ENCODE peak calls at places on chromosomes 1 and 21, in five cellular contexts. B is IMR-90, M is neuronal stem cell, K is H1, V is mesenchymal stem cell. Q is an unnamed sample.

GRCh38 chr1:169682077-169682476 is 29.3 kb downstream of the SELL start:
- DNase-seq in K (no peak), B (no peak), V (no peak), M (no peak), Q (no peak)

GRCh38 chr21:38930838-38931237 is 125.1 kb downstream of the ETS2 start:
- DNase-seq in K (no peak), V (peak; percentile 97), M (no peak), B (peak; percentile 74), Q (no peak)

GRCh38 chr1:99728494-99729235 is 37.8 kb downstream of the FRRS1 start:
- DNase-seq in M (no peak), K (no peak), V (peak; percentile 45), B (peak; percentile 28), Q (peak; percentile 78)

GRCh38 chr1:203528976-203529375 is 35.0 kb downstream of the OPTC start:
- DNase-seq in M (no peak), B (no peak), V (no peak), K (no peak), Q (no peak)

GRCh38 chr21:28138272-28138671 is 854.4 kb downstream of the LTN1 start:
- DNase-seq in B (peak; percentile 25), K (no peak), V (peak; percentile 46), M (no peak), Q (no peak)

GRCh38 chr1:151165738-151166505 is at the start of the genes LYSMD1 and SCNM1:
- DNase-seq in V (peak; percentile 99), K (peak; percentile 90), M (peak; percentile 95), B (peak; percentile 99), Q (peak; percentile 100)

GRCh38 chr1:203658274-203658673 is 31.6 kb downstream of the ATP2B4 start:
- DNase-seq in B (no peak), M (no peak), V (no peak), K (no peak), Q (no peak)

GRCh38 chr21:41684381-41685245 is 82.2 kb downstream of the RIPK4 start:
- DNase-seq in V (peak; percentile 12), K (no peak), M (no peak), B (peak; percentile 67), Q (peak; percentile 80)

GRCh38 chr1:225834417-225835329 is 24.7 kb downstream of the EPHX1 start:
- DNase-seq in K (no peak), V (peak; percentile 18), B (peak; percentile 52), M (no peak), Q (no peak)

GRCh38 chr1:186014370-186015030 is 280.3 kb downstream of the HMCN1 start:
- DNase-seq in M (no peak), B (peak; percentile 59), V (peak; percentile 14), K (no peak), Q (peak; percentile 13)

GRCh38 chr1:107299521-107299920 is 158.7 kb downstream of the NTNG1 start:
- DNase-seq in M (no peak), V (no peak), B (no peak), K (no peak), Q (no peak)

GRCh38 chr1:169245706-169246105 is 121.9 kb downstream of the NME7 start:
- DNase-seq in V (no peak), B (no peak), K (no peak), M (no peak), Q (no peak)

GRCh38 chr1:42940851-42941639 is 17.6 kb downstream of the SLC2A1 start:
- DNase-seq in K (no peak), M (no peak), V (peak; percentile 95), B (peak; percentile 99), Q (peak; percentile 96)

GRCh38 chr1:213994888-213995287 is 7.1 kb downstream of the PROX1 start:
- DNase-seq in B (no peak), V (no peak), K (no peak), M (no peak), Q (no peak)

GRCh38 chr21:35993875-35994490 is 66.3 kb downstream of the SETD4 start:
- DNase-seq in M (no peak), V (no peak), K (no peak), B (no peak), Q (no peak)

GRCh38 chr1:162091681-162092524 is 22.4 kb downstream of the NOS1AP start:
- DNase-seq in M (no peak), K (peak; percentile 56), V (peak; percentile 62), B (no peak), Q (peak; percentile 73)

GRCh38 chr1:221517961-221518360 is 223.9 kb downstream of the DUSP10 start:
- DNase-seq in K (no peak), V (peak; percentile 20), M (no peak), B (no peak), Q (no peak)

GRCh38 chr1:218945050-218945449 is 228.6 kb upstream of the LYPLAL1 start:
- DNase-seq in B (peak; percentile 36), M (no peak), V (no peak), K (no peak), Q (no peak)

GRCh38 chr21:25871566-25871965 is 136.8 kb downstream of the GABPA start:
- DNase-seq in V (no peak), M (no peak), K (peak; percentile 58), B (no peak), Q (peak; percentile 46)

GRCh38 chr1:186482661-186483255 is 21.8 kb upstream of the PDC start:
- DNase-seq in M (peak; percentile 75), B (peak; percentile 75), K (peak; percentile 85), V (peak; percentile 74), Q (peak; percentile 75)

GRCh38 chr1:50973875-50974617 is 4.0 kb downstream of the CDKN2C start:
- DNase-seq in V (peak; percentile 33), M (no peak), B (no peak), K (peak; percentile 56), Q (peak; percentile 29)

GRCh38 chr1:78274814-78275213 is 216.0 kb upstream of the PTGFR start:
- DNase-seq in B (peak; percentile 91), V (peak; percentile 13), K (no peak), M (no peak), Q (no peak)
- H3K23ac ChIP-seq in B (peak overlapping the region; percentile 88), V (no peak overlapping the region), K (no peak overlapping the region), M (no peak overlapping the region), Q (no peak overlapping the region)

GRCh38 chr1:37477946-37478345 is 3.6 kb downstream of the ZC3H12A start:
- DNase-seq in K (no peak), B (no peak), V (no peak), M (no peak), Q (peak; percentile 22)

GRCh38 chr1:37475380-37476086 is 1.2 kb downstream of the ZC3H12A start:
- DNase-seq in V (no peak), M (no peak), B (no peak), K (no peak), Q (peak; percentile 17)

GRCh38 chr1:37476087-37476452 is 1.7 kb downstream of the ZC3H12A start:
- DNase-seq in B (no peak), K (no peak), V (no peak), M (no peak), Q (no peak)

GRCh38 chr1:37477198-37477931 is 3.0 kb downstream of the ZC3H12A start:
- DNase-seq in K (peak; percentile 68), B (peak; percentile 78), V (peak; percentile 83), M (no peak), Q (peak; percentile 85)

GRCh38 chr1:37476460-37477197 is 2.2 kb downstream of the ZC3H12A start:
- DNase-seq in M (no peak), V (peak; percentile 92), B (peak; percentile 84), K (no peak), Q (peak; percentile 71)
- H3K36me3 ChIP-seq in M (peaks cover 45% of the 10 kb centered on the region), V (peaks cover 45% of the 10 kb centered on the region), B (peaks cover 37% of the 10 kb centered on the region), K (peaks cover 9% of the 10 kb centered on the region), Q (peaks cover 13% of the 10 kb centered on the region)

GRCh38 chr1:216722841-216723240 is 388 bp downstream of the ESRRG start:
- DNase-seq in M (peak; percentile 18), B (no peak), V (no peak), K (no peak), Q (peak; percentile 25)
- H3K4me3 ChIP-seq in M (peak overlapping the region; percentile 85), B (peak overlapping the region; percentile 37), V (no peak overlapping the region), K (peak overlapping the region; percentile 83), Q (peak overlapping the region; percentile 55)

DNA sequence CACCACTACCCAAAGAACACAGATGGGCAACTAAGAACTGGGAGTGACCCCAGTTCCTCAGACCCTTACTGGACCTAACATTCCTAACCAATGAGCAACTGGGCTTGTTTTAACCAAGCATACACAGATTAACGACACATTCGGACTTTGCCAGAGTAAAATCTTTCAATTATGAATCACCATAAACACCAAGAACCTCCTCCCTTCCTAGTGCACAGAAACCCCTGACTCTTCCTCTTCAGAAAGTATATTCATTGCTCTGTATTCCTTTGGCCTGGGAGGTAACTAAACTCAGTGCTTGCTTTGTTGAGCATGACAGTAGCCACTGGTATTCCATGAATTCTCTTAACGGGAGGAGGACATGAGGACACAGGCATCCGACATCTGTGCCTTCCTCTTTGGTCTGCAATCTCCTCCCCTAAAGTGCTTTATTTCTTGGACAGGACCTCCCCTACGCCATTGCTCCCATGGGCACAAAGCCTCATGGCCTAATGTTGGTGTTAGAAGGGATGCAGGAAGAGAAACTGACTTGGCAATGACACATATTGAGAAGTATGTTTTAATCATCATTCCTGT is 42.7 kb downstream of the SEC16B start:
- DNase-seq in K (no peak), V (peak; percentile 71), M (no peak), B (peak; percentile 97), Q (no peak)
- H3K23ac ChIP-seq in K (no peak overlapping the region), V (no peak overlapping the region), M (no peak overlapping the region), B (peak overlapping the region; percentile 88), Q (no peak overlapping the region)

GRCh38 chr1:220249522-220249921 is 22.7 kb downstream of the RAB3GAP2 start:
- DNase-seq in M (no peak), V (no peak), K (no peak), B (no peak), Q (peak; percentile 38)
- H3K36me3 ChIP-seq in M (peaks cover 38% of the 10 kb centered on the region), V (peaks cover 25% of the 10 kb centered on the region), K (no peaks in the 10 kb centered on the region), B (peaks cover 24% of the 10 kb centered on the region), Q (peaks cover 3% of the 10 kb centered on the region)

GRCh38 chr1:156524985-156525590 is 24.5 kb upstream of the MEF2D start:
- DNase-seq in M (no peak), K (no peak), B (no peak), V (no peak), Q (no peak)
- H3K4me3 ChIP-seq in M (no peak overlapping the region), K (no peak overlapping the region), B (no peak overlapping the region), V (no peak overlapping the region), Q (no peak overlapping the region)

Q was measured in mesendoderm.